ENCODE peak calls at places on chromosomes 5 and 9, in seven cellular contexts. One of them, this sample, is unnamed.

GRCh38 chr5:38853753-38854470 is 8.1 kb downstream of the OSMR start:
- DNase-seq in hepatocyte: peak; percentile 44
- DNase-seq in MM.1S: no peak
- DNase-seq in GM23248: peak; percentile 95
- DNase-seq in PC-3: peak; percentile 98
- DNase-seq in HCT116: peak; percentile 51
- DNase-seq in neural progenitor cell: no peak
- DNase-seq in this sample: peak; percentile 10

GRCh38 chr5:72125931-72126620 is 18.8 kb downstream of the MAP1B start:
- DNase-seq in hepatocyte: no peak
- DNase-seq in MM.1S: no peak
- DNase-seq in GM23248: peak; percentile 51
- DNase-seq in PC-3: no peak
- DNase-seq in HCT116: no peak
- DNase-seq in neural progenitor cell: no peak
- DNase-seq in this sample: peak; percentile 51

GRCh38 chr5:132102944-132103343 is 29.4 kb downstream of the CSF2 start:
- DNase-seq in hepatocyte: no peak
- DNase-seq in MM.1S: no peak
- DNase-seq in GM23248: no peak
- DNase-seq in PC-3: no peak
- DNase-seq in HCT116: no peak
- DNase-seq in neural progenitor cell: no peak
- DNase-seq in this sample: no peak

GRCh38 chr9:129383415-129384088 is 205.5 kb upstream of the IER5L start:
- DNase-seq in hepatocyte: peak; percentile 88
- DNase-seq in MM.1S: peak; percentile 73
- DNase-seq in GM23248: peak; percentile 85
- DNase-seq in PC-3: peak; percentile 59
- DNase-seq in HCT116: no peak
- DNase-seq in neural progenitor cell: peak; percentile 71
- DNase-seq in this sample: peak; percentile 66

GRCh38 chr5:138179277-138179857 is 455 bp downstream of the KIF20A start:
- DNase-seq in hepatocyte: peak; percentile 10
- DNase-seq in MM.1S: peak; percentile 9
- DNase-seq in GM23248: peak; percentile 55
- DNase-seq in PC-3: no peak
- DNase-seq in HCT116: no peak
- DNase-seq in neural progenitor cell: peak; percentile 48
- DNase-seq in this sample: peak; percentile 31

GRCh38 chr5:16178745-16179372 is 732 bp downstream of the MARCHF11 start:
- DNase-seq in hepatocyte: peak; percentile 93
- DNase-seq in MM.1S: peak; percentile 10
- DNase-seq in GM23248: peak; percentile 73
- DNase-seq in PC-3: peak; percentile 50
- DNase-seq in HCT116: no peak
- DNase-seq in neural progenitor cell: peak; percentile 97
- DNase-seq in this sample: peak; percentile 95

GRCh38 chr5:134877159-134877558 is 3.0 kb downstream of the TXNDC15 start:
- DNase-seq in hepatocyte: no peak
- DNase-seq in MM.1S: peak; percentile 79
- DNase-seq in GM23248: no peak
- DNase-seq in PC-3: no peak
- DNase-seq in HCT116: no peak
- DNase-seq in neural progenitor cell: no peak
- DNase-seq in this sample: no peak

GRCh38 chr5:77991084-77991483 is 214.9 kb upstream of the TBCA start:
- DNase-seq in hepatocyte: no peak
- DNase-seq in MM.1S: no peak
- DNase-seq in GM23248: no peak
- DNase-seq in PC-3: no peak
- DNase-seq in HCT116: no peak
- DNase-seq in neural progenitor cell: peak; percentile 60
- DNase-seq in this sample: peak; percentile 44

GRCh38 chr9:137989156-137989555 is 111.6 kb downstream of the CACNA1B start:
- DNase-seq in hepatocyte: no peak
- DNase-seq in MM.1S: no peak
- DNase-seq in GM23248: no peak
- DNase-seq in PC-3: no peak
- DNase-seq in HCT116: no peak
- DNase-seq in neural progenitor cell: no peak
- DNase-seq in this sample: no peak

GRCh38 chr9:122262073-122262472 is 2.6 kb downstream of the RBM18 start:
- DNase-seq in hepatocyte: no peak
- DNase-seq in MM.1S: no peak
- DNase-seq in GM23248: no peak
- DNase-seq in PC-3: no peak
- DNase-seq in HCT116: no peak
- DNase-seq in neural progenitor cell: no peak
- DNase-seq in this sample: no peak

GRCh38 chr5:132591140-132591539 is 34.4 kb downstream of the RAD50 start:
- DNase-seq in hepatocyte: no peak
- DNase-seq in MM.1S: no peak
- DNase-seq in GM23248: peak; percentile 19
- DNase-seq in PC-3: peak; percentile 33
- DNase-seq in HCT116: peak; percentile 3
- DNase-seq in neural progenitor cell: no peak
- DNase-seq in this sample: no peak

GRCh38 chr5:134289509-134290113 is 63.7 kb upstream of the PPP2CA start:
- DNase-seq in hepatocyte: peak; percentile 80
- DNase-seq in MM.1S: peak; percentile 67
- DNase-seq in GM23248: peak; percentile 85
- DNase-seq in PC-3: peak; percentile 75
- DNase-seq in HCT116: peak; percentile 83
- DNase-seq in neural progenitor cell: peak; percentile 83
- DNase-seq in this sample: peak; percentile 89

GRCh38 chr5:949815-950560 is 57.3 kb downstream of the TRIP13 start:
- DNase-seq in hepatocyte: no peak
- DNase-seq in MM.1S: no peak
- DNase-seq in GM23248: no peak
- DNase-seq in PC-3: no peak
- DNase-seq in HCT116: no peak
- DNase-seq in neural progenitor cell: no peak
- DNase-seq in this sample: no peak

GRCh38 chr9:4706971-4707622 is 27.7 kb downstream of the CDC37L1 start:
- DNase-seq in hepatocyte: no peak
- DNase-seq in MM.1S: no peak
- DNase-seq in GM23248: no peak
- DNase-seq in PC-3: no peak
- DNase-seq in HCT116: no peak
- DNase-seq in neural progenitor cell: no peak
- DNase-seq in this sample: no peak

GRCh38 chr9:79812507-79813261 is 240.9 kb downstream of the TLE4 start:
- DNase-seq in hepatocyte: no peak
- DNase-seq in MM.1S: peak; percentile 16
- DNase-seq in GM23248: peak; percentile 18
- DNase-seq in PC-3: no peak
- DNase-seq in HCT116: no peak
- DNase-seq in neural progenitor cell: no peak
- DNase-seq in this sample: peak; percentile 15

GRCh38 chr9:93180938-93181337 is 3.0 kb upstream of the WNK2 start:
- DNase-seq in hepatocyte: no peak
- DNase-seq in MM.1S: no peak
- DNase-seq in GM23248: no peak
- DNase-seq in PC-3: no peak
- DNase-seq in HCT116: no peak
- DNase-seq in neural progenitor cell: no peak
- DNase-seq in this sample: no peak

GRCh38 chr5:80182802-80183645 is 72.8 kb downstream of the SERINC5 start:
- DNase-seq in hepatocyte: no peak
- DNase-seq in MM.1S: no peak
- DNase-seq in GM23248: no peak
- DNase-seq in PC-3: no peak
- DNase-seq in HCT116: no peak
- DNase-seq in neural progenitor cell: peak; percentile 35
- DNase-seq in this sample: peak; percentile 75

GRCh38 chr5:1208743-1209551 is 7.6 kb downstream of the SLC6A19 start:
- DNase-seq in hepatocyte: peak; percentile 60
- DNase-seq in MM.1S: no peak
- DNase-seq in GM23248: peak; percentile 25
- DNase-seq in PC-3: peak; percentile 25
- DNase-seq in HCT116: no peak
- DNase-seq in neural progenitor cell: peak; percentile 72
- DNase-seq in this sample: no peak

GRCh38 chr5:111563041-111563822 is 50.9 kb upstream of the STARD4 start:
- DNase-seq in hepatocyte: peak; percentile 57
- DNase-seq in MM.1S: no peak
- DNase-seq in GM23248: peak; percentile 46
- DNase-seq in PC-3: no peak
- DNase-seq in HCT116: no peak
- DNase-seq in neural progenitor cell: no peak
- DNase-seq in this sample: no peak

GRCh38 chr9:109063765-109064164 is 50.5 kb upstream of the CTNNAL1 start:
- DNase-seq in hepatocyte: no peak
- DNase-seq in MM.1S: no peak
- DNase-seq in GM23248: peak; percentile 53
- DNase-seq in PC-3: peak; percentile 35
- DNase-seq in HCT116: peak; percentile 8
- DNase-seq in neural progenitor cell: peak; percentile 21
- DNase-seq in this sample: no peak

GRCh38 chr5:52668139-52668538 is 119.6 kb upstream of the ITGA1 start:
- DNase-seq in hepatocyte: no peak
- DNase-seq in MM.1S: no peak
- DNase-seq in GM23248: no peak
- DNase-seq in PC-3: no peak
- DNase-seq in HCT116: no peak
- DNase-seq in neural progenitor cell: no peak
- DNase-seq in this sample: no peak

GRCh38 chr5:82265052-82265451 is 13.1 kb downstream of the RPS23 start:
- DNase-seq in hepatocyte: no peak
- DNase-seq in MM.1S: no peak
- DNase-seq in GM23248: peak; percentile 37
- DNase-seq in PC-3: no peak
- DNase-seq in HCT116: no peak
- DNase-seq in neural progenitor cell: no peak
- DNase-seq in this sample: no peak

DNA sequence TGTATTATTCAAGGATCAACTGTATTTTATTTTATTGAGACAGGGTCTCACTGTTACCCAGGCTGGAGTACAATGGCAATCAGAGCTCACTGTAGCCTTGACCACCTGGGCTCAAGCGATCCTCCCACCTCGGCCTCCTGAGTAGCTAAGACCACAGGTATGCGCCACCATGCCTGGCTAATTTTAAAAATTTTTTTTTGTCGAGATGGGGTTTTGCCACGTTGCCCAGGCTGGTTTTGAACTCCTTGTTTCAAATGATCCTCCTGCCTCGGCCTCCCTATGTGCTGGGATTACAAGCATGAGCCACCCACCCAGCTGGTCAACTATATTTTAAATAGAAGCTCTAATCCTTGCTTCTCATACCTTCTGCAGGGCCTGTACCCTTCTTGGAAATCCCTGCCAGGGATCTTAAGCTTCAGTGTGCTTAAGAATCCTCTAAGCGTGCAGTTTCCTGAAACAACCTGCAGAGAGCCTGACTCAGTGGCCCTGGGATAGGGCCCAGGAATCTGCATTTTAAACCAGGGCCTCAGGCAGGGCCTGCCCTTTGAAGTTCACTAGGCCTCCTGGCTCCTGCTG is 2.9 kb downstream of the AKNA start:
- DNase-seq in hepatocyte: no peak
- DNase-seq in MM.1S: peak; percentile 29
- DNase-seq in GM23248: no peak
- DNase-seq in PC-3: no peak
- DNase-seq in HCT116: peak; percentile 13
- DNase-seq in neural progenitor cell: no peak
- DNase-seq in this sample: no peak
- H2AFZ ChIP-seq in hepatocyte: no peak overlapping the region
- H2AFZ ChIP-seq in MM.1S: no peak overlapping the region
- H2AFZ ChIP-seq in GM23248: peak overlapping the region; percentile 30
- H2AFZ ChIP-seq in PC-3: no peak overlapping the region
- H2AFZ ChIP-seq in HCT116: no peak overlapping the region
- H2AFZ ChIP-seq in neural progenitor cell: no peak overlapping the region
- H2AFZ ChIP-seq in this sample: no peak overlapping the region

GRCh38 chr5:10333154-10334006 is 20.1 kb upstream of the MARCHF6 start:
- DNase-seq in hepatocyte: peak; percentile 55
- DNase-seq in MM.1S: peak; percentile 49
- DNase-seq in GM23248: peak; percentile 71
- DNase-seq in PC-3: peak; percentile 52
- DNase-seq in HCT116: no peak
- DNase-seq in neural progenitor cell: peak; percentile 72
- DNase-seq in this sample: peak; percentile 75
- TF ChIP-seq EZH2 in hepatocyte: peak; percentile 43
- TF ChIP-seq EZH2 in MM.1S: no peak
- TF ChIP-seq EZH2 in GM23248: no peak
- TF ChIP-seq EZH2 in PC-3: no peak
- TF ChIP-seq EZH2 in HCT116: no peak
- TF ChIP-seq EZH2 in neural progenitor cell: peak; percentile 93
- TF ChIP-seq EZH2 in this sample: peak; percentile 61

GRCh38 chr5:42970636-42971559 is 69.2 kb downstream of the ANXA2R start:
- DNase-seq in hepatocyte: no peak
- DNase-seq in MM.1S: no peak
- DNase-seq in GM23248: peak; percentile 75
- DNase-seq in PC-3: peak; percentile 15
- DNase-seq in HCT116: no peak
- DNase-seq in neural progenitor cell: peak; percentile 18
- DNase-seq in this sample: peak; percentile 89

DNA sequence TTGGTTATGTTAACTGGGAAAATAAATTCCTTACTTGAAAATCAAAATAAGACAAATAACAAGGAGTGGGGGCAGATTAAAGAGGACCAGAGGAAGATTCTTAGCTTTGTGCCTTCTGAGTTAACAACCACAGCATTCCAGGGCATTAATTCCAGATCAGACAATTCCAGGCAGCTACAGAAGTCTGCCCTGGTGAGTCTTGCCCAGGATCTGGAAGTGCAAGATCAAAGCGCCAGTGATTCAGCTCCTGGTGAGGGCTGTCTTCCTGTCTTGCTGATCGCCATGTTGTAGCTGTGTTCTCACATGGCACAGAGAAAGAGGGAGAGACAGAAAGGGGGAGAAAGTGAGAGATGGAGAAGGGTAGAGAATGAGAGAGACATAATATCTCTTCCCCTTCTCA is 65.6 kb downstream of the ANXA2R start:
- DNase-seq in hepatocyte: no peak
- DNase-seq in MM.1S: no peak
- DNase-seq in GM23248: no peak
- DNase-seq in PC-3: no peak
- DNase-seq in HCT116: no peak
- DNase-seq in neural progenitor cell: no peak
- DNase-seq in this sample: no peak
- TF ChIP-seq EZH2phosphoT487 in hepatocyte: no peak
- TF ChIP-seq EZH2phosphoT487 in MM.1S: no peak
- TF ChIP-seq EZH2phosphoT487 in GM23248: no peak
- TF ChIP-seq EZH2phosphoT487 in PC-3: no peak
- TF ChIP-seq EZH2phosphoT487 in HCT116: no peak
- TF ChIP-seq EZH2phosphoT487 in neural progenitor cell: no peak
- TF ChIP-seq EZH2phosphoT487 in this sample: no peak

DNA sequence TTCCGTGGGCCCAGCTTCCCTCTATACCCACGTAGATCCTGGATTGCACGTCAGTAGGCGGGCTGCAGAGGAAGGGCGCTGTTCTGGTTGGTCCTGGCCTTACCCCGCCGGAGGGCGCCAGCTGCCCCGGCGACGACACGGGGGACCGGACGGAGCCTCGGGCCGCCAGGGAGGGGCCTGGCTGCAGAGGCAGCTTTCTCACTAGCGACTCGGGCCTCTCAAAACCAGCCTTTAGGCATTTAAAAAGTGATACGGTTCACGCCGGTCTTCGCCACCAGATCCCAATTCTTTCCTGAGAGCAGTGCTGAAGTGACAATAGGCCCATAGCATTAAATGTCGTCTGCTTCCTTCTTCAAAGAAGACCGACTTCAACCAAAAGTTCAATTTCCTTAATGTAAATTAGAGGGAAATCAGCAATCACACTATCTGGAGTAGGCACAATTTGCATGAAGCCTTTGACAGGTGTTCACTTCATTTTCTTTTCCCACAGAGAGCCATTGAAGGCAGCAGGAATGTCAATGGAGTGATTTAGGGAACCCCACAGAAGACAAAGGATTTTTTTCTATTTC is 17.6 kb upstream of the UBE2D2 start:
- DNase-seq in hepatocyte: peak; percentile 61
- DNase-seq in MM.1S: peak; percentile 83
- DNase-seq in GM23248: peak; percentile 9
- DNase-seq in PC-3: no peak
- DNase-seq in HCT116: no peak
- DNase-seq in neural progenitor cell: peak; percentile 76
- DNase-seq in this sample: peak; percentile 82
- H2AFZ ChIP-seq in hepatocyte: peak overlapping the region; percentile 93
- H2AFZ ChIP-seq in MM.1S: peak overlapping the region; percentile 90
- H2AFZ ChIP-seq in GM23248: peak overlapping the region; percentile 80
- H2AFZ ChIP-seq in PC-3: no peak overlapping the region
- H2AFZ ChIP-seq in HCT116: peak overlapping the region; percentile 59
- H2AFZ ChIP-seq in neural progenitor cell: peak overlapping the region; percentile 89
- H2AFZ ChIP-seq in this sample: peak overlapping the region; percentile 15

This sample was measured in GM23338.